ENCODE peak calls at places on chromosomes 7 and 10, in six cellular contexts. K is A549, C is HepG2, Z is tibial nerve, M is stomach, P is transverse colon. O is an unnamed sample.

GRCh38 chr7:79199266-79199665 is 254.2 kb downstream of the MAGI2 start:
- DNase-seq in P (no peak), M (no peak), C (no peak), Z (no peak), K (no peak), O (no peak)

GRCh38 chr10:98323221-98324164 is 55.5 kb upstream of the LOXL4 start:
- DNase-seq in M (peak), K (no peak), P (peak), Z (peak), C (peak), O (no peak)

GRCh38 chr7:13874783-13875182 is 114.7 kb downstream of the ETV1 start:
- DNase-seq in C (no peak), Z (no peak), M (no peak), K (no peak), P (no peak), O (no peak)

GRCh38 chr10:84540617-84541288 is 212.4 kb downstream of the CCSER2 start:
- DNase-seq in Z (peak), M (peak), K (peak), C (peak), P (peak), O (peak)

GRCh38 chr7:89104748-89105685 is 309.5 kb upstream of the TEX47 start:
- DNase-seq in K (no peak), P (no peak), C (no peak), M (no peak), Z (no peak), O (no peak)

GRCh38 chr10:69473304-69473985 is 22.2 kb downstream of the TSPAN15 start:
- DNase-seq in C (no peak), M (no peak), K (no peak), Z (no peak), P (no peak), O (no peak)

GRCh38 chr10:95247881-95248583 is 42.8 kb downstream of the PDLIM1 start:
- DNase-seq in P (no peak), Z (no peak), M (no peak), K (no peak), C (no peak), O (no peak)

GRCh38 chr10:128709975-128710794 is 584.0 kb upstream of the MKI67 start:
- DNase-seq in M (no peak), P (no peak), K (no peak), Z (no peak), C (no peak), O (no peak)

GRCh38 chr7:82098410-82098809 is 328.6 kb upstream of the HGF start:
- DNase-seq in K (no peak), P (no peak), Z (no peak), C (no peak), M (no peak), O (no peak)

GRCh38 chr10:71323407-71323806 is 4.3 kb downstream of the SLC29A3 start:
- DNase-seq in K (peak), M (no peak), P (no peak), C (peak), Z (no peak), O (no peak)

GRCh38 chr10:120015064-120015463 is 122.5 kb downstream of the SEC23IP start:
- DNase-seq in K (no peak), M (no peak), P (no peak), Z (no peak), C (no peak), O (no peak)

GRCh38 chr10:52951819-52952218 is 179.2 kb upstream of the MBL2 start:
- DNase-seq in M (peak), C (peak), P (peak), K (no peak), Z (peak), O (no peak)

GRCh38 chr7:128168667-128169210 is 72.3 kb upstream of the LEP start:
- DNase-seq in C (no peak), Z (no peak), M (no peak), P (peak), K (no peak), O (no peak)

GRCh38 chr10:114680557-114681117 is 22.6 kb upstream of the ABLIM1 start:
- DNase-seq in Z (no peak), M (no peak), P (no peak), K (no peak), C (no peak), O (no peak)

GRCh38 chr7:74674166-74674565 is 16.6 kb downstream of the GTF2I start:
- DNase-seq in P (no peak), C (no peak), M (no peak), K (no peak), Z (no peak), O (no peak)

GRCh38 chr7:44213206-44213871 is 12.6 kb downstream of the YKT6 start:
- DNase-seq in P (no peak), Z (no peak), M (no peak), K (no peak), C (no peak), O (no peak)

GRCh38 chr10:132577350-132578005 is 39.9 kb downstream of the INPP5A start:
- DNase-seq in M (peak), Z (no peak), P (no peak), C (peak), K (no peak), O (no peak)

GRCh38 chr10:23968296-23968695 is 240.6 kb upstream of the KIAA1217 start:
- DNase-seq in Z (no peak), K (no peak), P (no peak), M (no peak), C (no peak), O (no peak)

GRCh38 chr10:33410860-33411234 is 76.4 kb upstream of the NRP1 start:
- DNase-seq in M (no peak), C (no peak), P (no peak), K (no peak), Z (no peak), O (no peak)

GRCh38 chr10:35194906-35195305 is 68.3 kb downstream of the CREM start:
- DNase-seq in P (no peak), Z (no peak), C (no peak), K (peak), M (no peak), O (no peak)

GRCh38 chr7:71364559-71364958 is 232.6 kb downstream of the GALNT17 start:
- DNase-seq in P (no peak), M (no peak), Z (no peak), C (no peak), K (no peak), O (no peak)

GRCh38 chr7:28986028-28986427 is 27.9 kb upstream of the TRIL start:
- DNase-seq in Z (no peak), P (no peak), C (no peak), K (no peak), M (peak), O (no peak)

GRCh38 chr10:108427081-108427480 is 1262.6 kb upstream of the SORCS1 start:
- DNase-seq in K (no peak), Z (no peak), M (peak), P (no peak), C (no peak), O (no peak)

GRCh38 chr10:132576671-132577349 is 39.2 kb downstream of the INPP5A start:
- DNase-seq in C (no peak), Z (no peak), P (no peak), K (no peak), M (no peak), O (no peak)

GRCh38 chr7:147711429-147711828 is 879.1 kb upstream of the C7orf33 start:
- DNase-seq in K (no peak), P (no peak), C (no peak), M (no peak), Z (no peak), O (no peak)

DNA sequence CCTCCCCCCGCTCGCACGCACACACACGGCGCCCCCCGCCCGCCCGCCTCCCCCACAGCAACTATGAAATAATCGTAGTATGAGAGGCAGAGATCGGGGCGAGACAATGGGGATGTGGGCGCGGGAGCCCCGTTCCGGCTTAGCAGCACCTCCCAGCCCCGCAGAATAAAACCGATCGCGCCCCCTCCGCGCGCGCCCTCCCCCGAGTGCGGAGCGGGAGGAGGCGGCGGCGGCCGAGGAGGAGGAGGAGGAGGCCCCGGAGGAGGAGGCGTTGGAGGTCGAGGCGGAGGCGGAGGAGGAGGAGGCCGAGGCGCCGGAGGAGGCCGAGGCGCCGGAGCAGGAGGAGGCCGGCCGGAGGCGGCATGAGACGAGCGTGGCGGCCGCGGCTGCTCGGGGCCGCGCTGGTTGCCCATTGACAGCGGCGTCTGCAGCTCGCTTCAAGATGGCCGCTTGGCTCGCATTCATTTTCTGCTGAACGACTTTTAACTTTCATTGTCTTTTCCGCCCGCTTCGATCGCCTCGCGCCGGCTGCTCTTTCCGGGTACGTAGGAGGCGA is 335 bp downstream of the BMI1 start:
- DNase-seq in Z (peak), P (peak), M (peak), C (peak), K (peak), O (peak)
- TF ChIP-seq POLR2A in Z (peak), P (peak), M (no peak), C (peak), K (peak), O (no peak)

GRCh38 chr7:151103973-151104372 is 17.7 kb downstream of the AGAP3 start:
- DNase-seq in P (no peak), C (no peak), Z (no peak), M (no peak), K (no peak), O (no peak)

GRCh38 chr7:151101621-151102396 is 15.5 kb downstream of the AGAP3 start:
- DNase-seq in C (no peak), P (no peak), Z (no peak), K (no peak), M (no peak), O (no peak)

GRCh38 chr7:151102991-151103390 is 16.7 kb downstream of the AGAP3 start:
- DNase-seq in Z (no peak), K (no peak), M (no peak), P (no peak), C (no peak), O (no peak)

GRCh38 chr7:151099486-151100211 is 13.4 kb downstream of the AGAP3 start:
- DNase-seq in Z (no peak), K (no peak), C (no peak), P (no peak), M (no peak), O (no peak)

GRCh38 chr7:151100921-151101320 is 14.6 kb downstream of the AGAP3 start:
- DNase-seq in Z (no peak), M (no peak), K (no peak), C (no peak), P (no peak), O (peak)
- TF ChIP-seq EP300 in Z (no peak), M (no peak), K (no peak), C (no peak), P (no peak), O (no peak)

GRCh38 chr10:14617850-14618249 is 156.8 kb downstream of the FAM107B start:
- DNase-seq in M (no peak), Z (no peak), P (no peak), K (no peak), C (no peak), O (no peak)
- TF ChIP-seq CTCF in M (no peak), Z (no peak), P (no peak), K (no peak), C (no peak), O (no peak)

GRCh38 chr10:5464521-5464920 is 34.8 kb downstream of the CALML5 start:
- DNase-seq in C (no peak), K (no peak), Z (no peak), P (no peak), M (no peak), O (no peak)
- TF ChIP-seq POLR2A in C (no peak), K (no peak), Z (no peak), P (no peak), M (no peak), O (no peak)

DNA sequence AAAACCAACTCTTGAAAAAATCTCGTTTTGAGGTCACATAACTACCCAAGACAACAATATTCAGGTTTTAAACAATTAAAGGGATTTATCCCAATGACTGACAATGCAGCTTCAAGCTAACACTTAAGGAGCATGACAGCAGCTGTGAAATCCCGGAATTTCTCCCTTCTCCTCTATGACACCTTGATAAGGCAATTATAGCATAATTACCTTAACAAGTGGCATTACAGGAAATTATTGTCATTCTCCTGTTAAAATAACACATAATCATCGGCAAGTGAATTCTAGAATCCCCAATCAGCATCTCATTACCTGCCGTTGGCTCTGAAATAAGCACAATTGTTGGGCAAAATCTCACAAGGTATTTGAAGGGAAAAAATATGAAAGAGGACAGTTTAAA is 417.0 kb upstream of the PFKP start:
- DNase-seq in C (no peak), Z (no peak), M (no peak), K (no peak), P (no peak), O (no peak)
- TF ChIP-seq EP300 in C (no peak), Z (no peak), M (no peak), K (no peak), P (no peak), O (no peak)

GRCh38 chr10:77494789-77495541 is 142.6 kb downstream of the KCNMA1 start:
- DNase-seq in M (no peak), Z (no peak), K (no peak), P (no peak), C (no peak), O (no peak)

GRCh38 chr10:77496941-77497420 is 140.6 kb downstream of the KCNMA1 start:
- DNase-seq in M (no peak), Z (no peak), K (no peak), P (no peak), C (peak), O (no peak)

GRCh38 chr10:77490915-77491314 is 146.7 kb downstream of the KCNMA1 start:
- DNase-seq in C (no peak), K (no peak), Z (no peak), P (no peak), M (no peak), O (no peak)

GRCh38 chr10:77493239-77493806 is 144.3 kb downstream of the KCNMA1 start:
- DNase-seq in M (no peak), P (no peak), K (no peak), C (no peak), Z (no peak), O (no peak)

GRCh38 chr10:77493851-77494788 is 143.5 kb downstream of the KCNMA1 start:
- DNase-seq in Z (no peak), P (no peak), M (no peak), C (peak), K (peak), O (no peak)
- TF ChIP-seq CTCF in Z (no peak), P (peak), M (peak), C (peak), K (peak), O (no peak)